ENCODE peak calls at places on chromosomes 5 and 9, in five cellular contexts. V is NCI-H524; L is dorsolateral prefrontal cortex; U is HEK293T; J is stimulated activated CD4-positive, alpha-beta T cell treated with anti-CD3 and anti-CD28 coated beads, Interleukin-15, amount 100 ng/mL, for 1 hour. T is an unnamed sample.

GRCh38 chr5:78677777-78678668 is 29.5 kb upstream of the LHFPL2 start:
- DNase-seq in V (no peak), L (no peak), U (no peak), J (no peak), T (peak; percentile 78)

GRCh38 chr5:58322453-58322852 is 137.4 kb downstream of the PLK2 start:
- DNase-seq in V (no peak), L (no peak), U (no peak), J (no peak), T (no peak)

GRCh38 chr9:95102001-95102433 is 215.5 kb downstream of the FANCC start:
- DNase-seq in V (no peak), L (peak; percentile 81), U (no peak), J (no peak), T (peak; percentile 27)

GRCh38 chr5:72180925-72181324 is 73.7 kb downstream of the MAP1B start:
- DNase-seq in V (no peak), L (no peak), U (no peak), J (no peak), T (no peak)

GRCh38 chr5:169416583-169417196 is 115.8 kb upstream of the SLIT3 start:
- DNase-seq in V (peak; percentile 56), L (no peak), U (peak; percentile 58), J (no peak), T (peak; percentile 82)

GRCh38 chr9:121598167-121599000 is 53.0 kb upstream of the DAB2IP start:
- DNase-seq in V (peak; percentile 87), L (no peak), U (peak; percentile 86), J (no peak), T (peak; percentile 87)

GRCh38 chr5:134426362-134426761 is 14.7 kb upstream of the CDKN2AIPNL start:
- DNase-seq in V (peak; percentile 7), L (no peak), U (no peak), J (no peak), T (no peak)

GRCh38 chr9:133129001-133129799 is 8.2 kb upstream of the RALGDS start:
- DNase-seq in V (no peak), L (no peak), U (no peak), J (no peak), T (no peak)

GRCh38 chr9:137422668-137423000 is 328 bp downstream of the EXD3 start:
- DNase-seq in V (peak; percentile 30), L (no peak), U (peak; percentile 54), J (no peak), T (peak; percentile 53)

GRCh38 chr5:61279725-61280124 is 52.3 kb upstream of the ZSWIM6 start:
- DNase-seq in V (peak; percentile 23), L (no peak), U (no peak), J (no peak), T (no peak)

GRCh38 chr9:87714819-87715218 is 11.1 kb upstream of the CTSL start:
- DNase-seq in V (no peak), L (peak; percentile 59), U (peak; percentile 15), J (no peak), T (no peak)

GRCh38 chr9:109251776-109252106 is 69.1 kb downstream of the EPB41L4B start:
- DNase-seq in V (no peak), L (no peak), U (no peak), J (no peak), T (no peak)

GRCh38 chr9:113581865-113582697 is 118.6 kb downstream of the RGS3 start:
- DNase-seq in V (peak; percentile 64), L (peak; percentile 86), U (no peak), J (peak; percentile 56), T (peak; percentile 86)

GRCh38 chr5:56648460-56649034 is 166.8 kb upstream of the MAP3K1 start:
- DNase-seq in V (no peak), L (no peak), U (no peak), J (no peak), T (no peak)

GRCh38 chr5:131996210-131997025 is 15.0 kb downstream of the ACSL6 start:
- DNase-seq in V (peak; percentile 54), L (no peak), U (no peak), J (no peak), T (no peak)

GRCh38 chr5:92896722-92897121 is 684.3 kb downstream of the NR2F1-AS1 start:
- DNase-seq in V (no peak), L (no peak), U (no peak), J (no peak), T (no peak)

GRCh38 chr9:126298319-126298801 is 28.3 kb upstream of the MVB12B start:
- DNase-seq in V (peak; percentile 44), L (peak; percentile 87), U (no peak), J (no peak), T (no peak)

GRCh38 chr5:176447538-176447981 is 625 bp upstream of the FAF2 start:
- DNase-seq in V (peak; percentile 60), L (no peak), U (peak; percentile 48), J (no peak), T (no peak)

T was measured in Right ventricle myocardium superior.